ENCODE peak calls at places on chromosomes 1 and 21, in nine cellular contexts. One of them, this sample, is unnamed.

GRCh38 chr21:29434081-29434480 is 135.4 kb downstream of the BACH1 start:
- DNase-seq in stimulated activated CD4-positive, alpha-beta T cell treated with anti-CD3 and anti-CD28 coated beads, Interleukin-4, amount 100 ng/mL, for 1 hour: no peak
- DNase-seq in lower lobe of right lung: no peak
- DNase-seq in amniotic stem cell: no peak
- DNase-seq in hepatic stellate cell: no peak
- DNase-seq in stimulated activated CD8-positive, alpha-beta memory T cell treated with anti-CD3 and anti-CD28 coated beads, Interleukin-7, amount 100 ng/mL, for 24 hours: no peak
- DNase-seq in BJ: no peak
- DNase-seq in iPS-NIHi11: no peak
- DNase-seq in glutamatergic neuron: no peak
- DNase-seq in this sample: no peak

GRCh38 chr1:212040629-212041028 is 5.1 kb downstream of the DTL start:
- DNase-seq in hepatic stellate cell: no peak
- DNase-seq in stimulated activated CD8-positive, alpha-beta memory T cell treated with anti-CD3 and anti-CD28 coated beads, Interleukin-7, amount 100 ng/mL, for 24 hours: no peak
- DNase-seq in iPS-NIHi11: no peak
- DNase-seq in glutamatergic neuron: no peak
- DNase-seq in BJ: no peak
- DNase-seq in stimulated activated CD4-positive, alpha-beta T cell treated with anti-CD3 and anti-CD28 coated beads, Interleukin-4, amount 100 ng/mL, for 1 hour: no peak
- DNase-seq in amniotic stem cell: no peak
- DNase-seq in lower lobe of right lung: no peak
- DNase-seq in this sample: no peak

GRCh38 chr1:214958491-214958890 is 124.0 kb upstream of the KCNK2 start:
- DNase-seq in amniotic stem cell: no peak
- DNase-seq in iPS-NIHi11: no peak
- DNase-seq in BJ: no peak
- DNase-seq in stimulated activated CD8-positive, alpha-beta memory T cell treated with anti-CD3 and anti-CD28 coated beads, Interleukin-7, amount 100 ng/mL, for 24 hours: no peak
- DNase-seq in hepatic stellate cell: no peak
- DNase-seq in glutamatergic neuron: no peak
- DNase-seq in lower lobe of right lung: no peak
- DNase-seq in stimulated activated CD4-positive, alpha-beta T cell treated with anti-CD3 and anti-CD28 coated beads, Interleukin-4, amount 100 ng/mL, for 1 hour: no peak
- DNase-seq in this sample: no peak

GRCh38 chr21:42234026-42234425 is 15.1 kb downstream of the ABCG1 start:
- DNase-seq in glutamatergic neuron: no peak
- DNase-seq in lower lobe of right lung: peak; percentile 30
- DNase-seq in stimulated activated CD4-positive, alpha-beta T cell treated with anti-CD3 and anti-CD28 coated beads, Interleukin-4, amount 100 ng/mL, for 1 hour: no peak
- DNase-seq in stimulated activated CD8-positive, alpha-beta memory T cell treated with anti-CD3 and anti-CD28 coated beads, Interleukin-7, amount 100 ng/mL, for 24 hours: no peak
- DNase-seq in BJ: no peak
- DNase-seq in iPS-NIHi11: no peak
- DNase-seq in hepatic stellate cell: no peak
- DNase-seq in amniotic stem cell: no peak
- DNase-seq in this sample: no peak

GRCh38 chr1:154925335-154926170 is 11.0 kb downstream of the PMVK start:
- DNase-seq in stimulated activated CD8-positive, alpha-beta memory T cell treated with anti-CD3 and anti-CD28 coated beads, Interleukin-7, amount 100 ng/mL, for 24 hours: no peak
- DNase-seq in amniotic stem cell: no peak
- DNase-seq in BJ: no peak
- DNase-seq in hepatic stellate cell: no peak
- DNase-seq in lower lobe of right lung: no peak
- DNase-seq in iPS-NIHi11: no peak
- DNase-seq in stimulated activated CD4-positive, alpha-beta T cell treated with anti-CD3 and anti-CD28 coated beads, Interleukin-4, amount 100 ng/mL, for 1 hour: no peak
- DNase-seq in glutamatergic neuron: no peak
- DNase-seq in this sample: no peak

GRCh38 chr1:247367786-247368342 is 36.2 kb upstream of the ZNF496 start:
- DNase-seq in BJ: no peak
- DNase-seq in stimulated activated CD4-positive, alpha-beta T cell treated with anti-CD3 and anti-CD28 coated beads, Interleukin-4, amount 100 ng/mL, for 1 hour: no peak
- DNase-seq in amniotic stem cell: no peak
- DNase-seq in lower lobe of right lung: no peak
- DNase-seq in hepatic stellate cell: no peak
- DNase-seq in stimulated activated CD8-positive, alpha-beta memory T cell treated with anti-CD3 and anti-CD28 coated beads, Interleukin-7, amount 100 ng/mL, for 24 hours: no peak
- DNase-seq in glutamatergic neuron: no peak
- DNase-seq in iPS-NIHi11: no peak
- DNase-seq in this sample: no peak

GRCh38 chr1:246333855-246334254 is 173.2 kb downstream of the SMYD3 start:
- DNase-seq in stimulated activated CD8-positive, alpha-beta memory T cell treated with anti-CD3 and anti-CD28 coated beads, Interleukin-7, amount 100 ng/mL, for 24 hours: no peak
- DNase-seq in amniotic stem cell: no peak
- DNase-seq in lower lobe of right lung: no peak
- DNase-seq in stimulated activated CD4-positive, alpha-beta T cell treated with anti-CD3 and anti-CD28 coated beads, Interleukin-4, amount 100 ng/mL, for 1 hour: no peak
- DNase-seq in BJ: no peak
- DNase-seq in hepatic stellate cell: no peak
- DNase-seq in iPS-NIHi11: no peak
- DNase-seq in glutamatergic neuron: no peak
- DNase-seq in this sample: no peak

GRCh38 chr1:46097149-46097472 is 35.3 kb downstream of the PIK3R3 start:
- DNase-seq in iPS-NIHi11: no peak
- DNase-seq in hepatic stellate cell: no peak
- DNase-seq in lower lobe of right lung: no peak
- DNase-seq in stimulated activated CD4-positive, alpha-beta T cell treated with anti-CD3 and anti-CD28 coated beads, Interleukin-4, amount 100 ng/mL, for 1 hour: no peak
- DNase-seq in BJ: no peak
- DNase-seq in amniotic stem cell: no peak
- DNase-seq in glutamatergic neuron: no peak
- DNase-seq in stimulated activated CD8-positive, alpha-beta memory T cell treated with anti-CD3 and anti-CD28 coated beads, Interleukin-7, amount 100 ng/mL, for 24 hours: no peak
- DNase-seq in this sample: no peak

GRCh38 chr1:34763142-34763781 is 3.7 kb downstream of the GJB4 start:
- DNase-seq in iPS-NIHi11: peak; percentile 57
- DNase-seq in amniotic stem cell: no peak
- DNase-seq in lower lobe of right lung: no peak
- DNase-seq in BJ: no peak
- DNase-seq in stimulated activated CD4-positive, alpha-beta T cell treated with anti-CD3 and anti-CD28 coated beads, Interleukin-4, amount 100 ng/mL, for 1 hour: no peak
- DNase-seq in stimulated activated CD8-positive, alpha-beta memory T cell treated with anti-CD3 and anti-CD28 coated beads, Interleukin-7, amount 100 ng/mL, for 24 hours: no peak
- DNase-seq in glutamatergic neuron: no peak
- DNase-seq in hepatic stellate cell: peak; percentile 38
- DNase-seq in this sample: no peak

GRCh38 chr1:42186172-42186571 is 21.6 kb upstream of the GUCA2A start:
- DNase-seq in BJ: no peak
- DNase-seq in stimulated activated CD8-positive, alpha-beta memory T cell treated with anti-CD3 and anti-CD28 coated beads, Interleukin-7, amount 100 ng/mL, for 24 hours: no peak
- DNase-seq in amniotic stem cell: no peak
- DNase-seq in iPS-NIHi11: no peak
- DNase-seq in stimulated activated CD4-positive, alpha-beta T cell treated with anti-CD3 and anti-CD28 coated beads, Interleukin-4, amount 100 ng/mL, for 1 hour: no peak
- DNase-seq in hepatic stellate cell: peak; percentile 51
- DNase-seq in lower lobe of right lung: no peak
- DNase-seq in glutamatergic neuron: no peak
- DNase-seq in this sample: no peak

GRCh38 chr1:207868252-207868768 is 42.6 kb downstream of the CD34 start:
- DNase-seq in BJ: no peak
- DNase-seq in lower lobe of right lung: peak; percentile 68
- DNase-seq in amniotic stem cell: no peak
- DNase-seq in iPS-NIHi11: no peak
- DNase-seq in stimulated activated CD4-positive, alpha-beta T cell treated with anti-CD3 and anti-CD28 coated beads, Interleukin-4, amount 100 ng/mL, for 1 hour: peak; percentile 16
- DNase-seq in glutamatergic neuron: no peak
- DNase-seq in hepatic stellate cell: peak; percentile 57
- DNase-seq in stimulated activated CD8-positive, alpha-beta memory T cell treated with anti-CD3 and anti-CD28 coated beads, Interleukin-7, amount 100 ng/mL, for 24 hours: no peak
- DNase-seq in this sample: peak; percentile 60

GRCh38 chr1:204545881-204546280 is 29.7 kb downstream of the MDM4 start:
- DNase-seq in BJ: no peak
- DNase-seq in glutamatergic neuron: no peak
- DNase-seq in amniotic stem cell: no peak
- DNase-seq in stimulated activated CD8-positive, alpha-beta memory T cell treated with anti-CD3 and anti-CD28 coated beads, Interleukin-7, amount 100 ng/mL, for 24 hours: no peak
- DNase-seq in lower lobe of right lung: no peak
- DNase-seq in stimulated activated CD4-positive, alpha-beta T cell treated with anti-CD3 and anti-CD28 coated beads, Interleukin-4, amount 100 ng/mL, for 1 hour: no peak
- DNase-seq in iPS-NIHi11: no peak
- DNase-seq in hepatic stellate cell: no peak
- DNase-seq in this sample: no peak

GRCh38 chr1:25030674-25031589 is 100.9 kb upstream of the RUNX3 start:
- DNase-seq in stimulated activated CD8-positive, alpha-beta memory T cell treated with anti-CD3 and anti-CD28 coated beads, Interleukin-7, amount 100 ng/mL, for 24 hours: peak; percentile 55
- DNase-seq in lower lobe of right lung: no peak
- DNase-seq in stimulated activated CD4-positive, alpha-beta T cell treated with anti-CD3 and anti-CD28 coated beads, Interleukin-4, amount 100 ng/mL, for 1 hour: peak; percentile 66
- DNase-seq in glutamatergic neuron: no peak
- DNase-seq in iPS-NIHi11: no peak
- DNase-seq in BJ: no peak
- DNase-seq in hepatic stellate cell: no peak
- DNase-seq in amniotic stem cell: no peak
- DNase-seq in this sample: peak; percentile 58

GRCh38 chr1:105137543-105138444 is 1388.1 kb downstream of the AMY1C start:
- DNase-seq in stimulated activated CD8-positive, alpha-beta memory T cell treated with anti-CD3 and anti-CD28 coated beads, Interleukin-7, amount 100 ng/mL, for 24 hours: no peak
- DNase-seq in amniotic stem cell: no peak
- DNase-seq in stimulated activated CD4-positive, alpha-beta T cell treated with anti-CD3 and anti-CD28 coated beads, Interleukin-4, amount 100 ng/mL, for 1 hour: no peak
- DNase-seq in BJ: no peak
- DNase-seq in iPS-NIHi11: peak; percentile 75
- DNase-seq in glutamatergic neuron: peak; percentile 74
- DNase-seq in hepatic stellate cell: no peak
- DNase-seq in lower lobe of right lung: no peak
- DNase-seq in this sample: peak; percentile 44

GRCh38 chr1:29647581-29647980 is 411.3 kb downstream of the PTPRU start:
- DNase-seq in glutamatergic neuron: no peak
- DNase-seq in stimulated activated CD8-positive, alpha-beta memory T cell treated with anti-CD3 and anti-CD28 coated beads, Interleukin-7, amount 100 ng/mL, for 24 hours: no peak
- DNase-seq in iPS-NIHi11: no peak
- DNase-seq in amniotic stem cell: no peak
- DNase-seq in hepatic stellate cell: no peak
- DNase-seq in lower lobe of right lung: no peak
- DNase-seq in BJ: no peak
- DNase-seq in stimulated activated CD4-positive, alpha-beta T cell treated with anti-CD3 and anti-CD28 coated beads, Interleukin-4, amount 100 ng/mL, for 1 hour: no peak
- DNase-seq in this sample: no peak

GRCh38 chr1:80656011-80656627 is 1144.6 kb upstream of the ADGRL2 start:
- DNase-seq in lower lobe of right lung: no peak
- DNase-seq in glutamatergic neuron: no peak
- DNase-seq in iPS-NIHi11: peak; percentile 62
- DNase-seq in BJ: no peak
- DNase-seq in amniotic stem cell: no peak
- DNase-seq in stimulated activated CD4-positive, alpha-beta T cell treated with anti-CD3 and anti-CD28 coated beads, Interleukin-4, amount 100 ng/mL, for 1 hour: no peak
- DNase-seq in stimulated activated CD8-positive, alpha-beta memory T cell treated with anti-CD3 and anti-CD28 coated beads, Interleukin-7, amount 100 ng/mL, for 24 hours: no peak
- DNase-seq in hepatic stellate cell: no peak
- DNase-seq in this sample: no peak

This sample was measured in Karpas-422.